ENCODE peak calls at places on chromosome 15, in five cellular contexts. R, W, H, O and C are unnamed samples.

GRCh38 chr15:60673918-60674558 is 195.1 kb upstream of the ICE2 start:
- DNase-seq in R (peak; percentile 62), W (peak; percentile 84), H (peak; percentile 86), O (peak; percentile 84), C (peak; percentile 97)

GRCh38 chr15:45148076-45149059 is 18.6 kb downstream of the DUOX1 start:
- DNase-seq in W (no peak), R (no peak), O (no peak), H (no peak), C (no peak)

GRCh38 chr15:62450061-62450460 is 285.0 kb upstream of the C2CD4B start:
- DNase-seq in O (no peak), W (no peak), R (no peak), H (no peak), C (no peak)

GRCh38 chr15:41286665-41287333 is 45.6 kb downstream of the OIP5 start:
- DNase-seq in H (peak; percentile 55), R (no peak), O (no peak), W (no peak), C (no peak)

GRCh38 chr15:41894791-41895463 is 1.1 kb upstream of the SPTBN5 start:
- DNase-seq in O (peak; percentile 62), W (peak; percentile 63), H (peak; percentile 82), R (peak; percentile 22), C (peak; percentile 75)

GRCh38 chr15:40087991-40088928 is 20.4 kb downstream of the BMF start:
- DNase-seq in O (peak; percentile 43), W (peak; percentile 59), H (no peak), R (no peak), C (no peak)

GRCh38 chr15:94259121-94259776 is 27.9 kb downstream of the MCTP2 start:
- DNase-seq in R (no peak), H (no peak), O (no peak), W (no peak), C (no peak)

GRCh38 chr15:40366204-40367037 is 8.4 kb downstream of the DISP2 start:
- DNase-seq in H (no peak), R (no peak), W (no peak), O (no peak), C (no peak)

GRCh38 chr15:29435811-29436210 is 166.2 kb upstream of the NSMCE3 start:
- DNase-seq in O (no peak), W (no peak), R (no peak), H (no peak), C (no peak)

GRCh38 chr15:75067123-75067854 is 43.9 kb downstream of the PPCDC start:
- DNase-seq in W (no peak), H (peak; percentile 73), R (no peak), O (no peak), C (peak; percentile 66)

GRCh38 chr15:71044006-71044405 is 71.3 kb upstream of the THSD4 start:
- DNase-seq in H (no peak), W (no peak), O (no peak), R (no peak), C (peak; percentile 35)

GRCh38 chr15:73323956-73324355 is 44.8 kb downstream of the HCN4 start:
- DNase-seq in H (no peak), W (no peak), R (no peak), O (no peak), C (no peak)

GRCh38 chr15:37764733-37765191 is 169.7 kb upstream of the TMCO5A start:
- DNase-seq in R (peak; percentile 14), W (no peak), H (peak; percentile 71), O (no peak), C (peak; percentile 70)

GRCh38 chr15:100560323-100560722 is 31.6 kb upstream of the CERS3 start:
- DNase-seq in R (no peak), W (no peak), H (no peak), O (no peak), C (no peak)

GRCh38 chr15:58889363-58889762 is 44.1 kb downstream of the SLTM start:
- DNase-seq in H (no peak), O (no peak), W (no peak), R (no peak), C (no peak)

GRCh38 chr15:79978694-79979519 is 7.9 kb upstream of the BCL2A1 start:
- DNase-seq in R (peak; percentile 55), H (peak; percentile 77), O (peak; percentile 23), W (no peak), C (peak; percentile 9)

GRCh38 chr15:39028069-39028468 is 463.5 kb upstream of the RASGRP1 start:
- DNase-seq in O (peak; percentile 14), R (peak; percentile 15), H (no peak), W (no peak), C (peak; percentile 69)

GRCh38 chr15:53549697-53550315 is 209.7 kb downstream of the WDR72 start:
- DNase-seq in O (no peak), R (no peak), H (no peak), W (no peak), C (no peak)

GRCh38 chr15:44836094-44836493 is 99.8 kb downstream of the TRIM69 start:
- DNase-seq in O (no peak), W (no peak), H (peak; percentile 19), R (no peak), C (no peak)

GRCh38 chr15:73628976-73629854 is 4.0 kb downstream of the NPTN start:
- DNase-seq in R (no peak), H (peak; percentile 46), O (no peak), W (no peak), C (no peak)

GRCh38 chr15:85831415-85832113 is 36.8 kb upstream of the KLHL25 start:
- DNase-seq in R (peak; percentile 82), H (peak; percentile 65), W (peak; percentile 79), O (peak; percentile 46), C (peak; percentile 57)

GRCh38 chr15:34984884-34985630 is 3.0 kb downstream of the ZNF770 start:
- DNase-seq in R (no peak), W (no peak), H (peak; percentile 56), O (no peak), C (peak; percentile 29)

GRCh38 chr15:85496551-85497545 is 116.4 kb downstream of the AKAP13 start:
- DNase-seq in O (no peak), H (no peak), R (no peak), W (no peak), C (no peak)

GRCh38 chr15:56105855-56106254 is 112.4 kb upstream of the NEDD4 start:
- DNase-seq in W (no peak), O (no peak), R (no peak), H (no peak), C (no peak)

GRCh38 chr15:34620814-34621213 is 37.4 kb upstream of the GOLGA8B start:
- DNase-seq in H (peak; percentile 51), W (no peak), O (no peak), R (no peak), C (no peak)

GRCh38 chr15:41746802-41747201 is 27.5 kb upstream of the MAPKBP1 start:
- DNase-seq in O (no peak), W (no peak), R (no peak), H (peak; percentile 41), C (no peak)

GRCh38 chr15:60093273-60094067 is 89.4 kb downstream of the FOXB1 start:
- DNase-seq in R (no peak), H (no peak), W (no peak), O (no peak), C (no peak)

GRCh38 chr15:72368895-72369294 is 6.9 kb downstream of the HEXA start:
- DNase-seq in H (no peak), W (no peak), R (peak; percentile 36), O (peak; percentile 42), C (no peak)

GRCh38 chr15:55183679-55184078 is 13.1 kb downstream of the RSL24D1 start:
- DNase-seq in R (no peak), O (no peak), H (no peak), W (no peak), C (no peak)

GRCh38 chr15:91104111-91104510 is 4.1 kb downstream of the SV2B start:
- DNase-seq in R (no peak), O (peak; percentile 42), W (no peak), H (no peak), C (no peak)

DNA sequence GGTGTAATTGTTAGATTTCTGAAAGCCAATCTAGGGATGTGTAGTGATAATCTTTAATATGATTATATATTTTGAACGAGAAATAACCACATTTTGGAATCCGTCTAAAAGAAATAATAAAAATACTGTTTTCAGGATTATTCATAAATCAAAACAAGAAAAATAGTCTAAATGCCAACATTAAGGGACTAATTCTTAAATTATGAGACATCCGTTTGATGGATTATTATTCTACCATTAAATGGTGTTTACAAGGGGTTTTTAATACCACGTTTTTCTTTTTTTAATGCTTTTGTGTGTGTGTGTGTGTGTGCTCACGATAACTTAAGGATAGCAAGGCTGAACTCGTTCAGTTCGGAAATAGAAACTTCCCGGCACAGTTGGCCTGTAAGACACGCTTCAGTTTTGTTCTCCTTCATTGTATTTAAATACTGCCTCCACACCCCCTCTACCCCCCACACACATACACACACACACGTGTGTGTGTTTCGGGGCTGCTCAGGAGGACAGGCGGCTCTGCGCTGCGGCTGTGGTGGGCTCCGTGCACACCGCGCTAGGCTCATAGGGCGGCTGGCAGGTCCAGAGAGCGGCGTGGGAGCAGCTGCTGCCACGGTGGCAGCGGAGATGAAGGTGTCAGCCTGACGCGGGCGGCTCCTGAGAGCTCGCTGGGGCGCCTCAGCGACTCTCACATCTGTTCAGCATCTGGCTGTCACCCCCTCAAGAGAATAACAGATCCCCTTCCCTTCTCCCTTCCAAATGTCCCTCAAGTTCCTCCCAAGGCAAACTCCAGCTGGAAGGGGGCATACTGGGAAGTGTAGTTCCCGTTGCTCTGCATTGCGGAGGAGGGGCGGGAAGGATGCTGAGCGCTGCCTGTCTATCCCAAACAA is 23.0 kb upstream of the ANP32A start:
- DNase-seq in R (no peak), H (peak; percentile 48), O (no peak), W (no peak), C (peak; percentile 25)
- H3K4me3 ChIP-seq in R (peak overlapping the region; percentile 46), H (peak overlapping the region; percentile 43), O (no peak overlapping the region), W (no peak overlapping the region), C (peak overlapping the region; percentile 39)

GRCh38 chr15:99110581-99111320 is 5.9 kb downstream of the SYNM start:
- DNase-seq in O (no peak), W (peak; percentile 40), R (no peak), H (peak; percentile 21), C (peak; percentile 30)
- H3K4me3 ChIP-seq in O (no peak overlapping the region), W (no peak overlapping the region), R (no peak overlapping the region), H (no peak overlapping the region), C (no peak overlapping the region)

GRCh38 chr15:66748320-66748779 is 46.3 kb downstream of the SMAD6 start:
- DNase-seq in R (no peak), H (peak; percentile 82), W (no peak), O (no peak), C (peak; percentile 78)
- H3K4me3 ChIP-seq in R (no peak overlapping the region), H (no peak overlapping the region), W (no peak overlapping the region), O (no peak overlapping the region), C (no peak overlapping the region)

GRCh38 chr15:69414702-69415161 is 583 bp downstream of the KIF23 start:
- DNase-seq in W (no peak), R (peak; percentile 15), O (no peak), H (peak; percentile 86), C (peak; percentile 90)

GRCh38 chr15:69415381-69415780 is 1.2 kb downstream of the KIF23 start:
- DNase-seq in H (peak; percentile 46), O (no peak), W (no peak), R (no peak), C (no peak)

GRCh38 chr15:69413822-69414701 is at the start of gene KIF23:
- DNase-seq in W (peak; percentile 85), R (peak; percentile 83), H (peak; percentile 94), O (peak; percentile 81), C (peak; percentile 92)

GRCh38 chr15:69421498-69421897 is 7.3 kb downstream of the KIF23 start:
- DNase-seq in R (no peak), H (no peak), O (no peak), W (no peak), C (peak; percentile 55)

DNA sequence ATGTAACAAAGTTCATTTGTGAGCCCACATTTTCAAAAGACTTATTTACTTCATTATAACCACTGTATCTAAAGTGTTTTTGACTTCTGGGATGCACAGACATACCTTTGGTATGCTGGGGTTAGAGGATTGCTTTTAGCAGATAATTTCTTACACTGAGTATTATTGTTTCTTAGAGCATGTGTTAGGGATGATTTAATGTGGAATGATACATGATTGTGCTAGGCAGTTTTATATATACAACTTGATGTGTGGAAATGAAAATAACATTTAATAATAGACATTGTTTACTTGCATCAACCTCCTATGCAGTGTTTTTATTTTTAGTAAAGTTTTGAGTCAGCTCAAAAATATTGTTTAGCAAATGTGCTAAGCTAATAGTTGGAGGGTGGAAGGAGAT is 3.4 kb downstream of the KIF23 start:
- DNase-seq in H (peak; percentile 70), R (no peak), W (no peak), O (no peak), C (no peak)
- H3K4me3 ChIP-seq in H (no peak overlapping the region), R (no peak overlapping the region), W (no peak overlapping the region), O (no peak overlapping the region), C (no peak overlapping the region)